ENCODE peak calls at places on chromosomes 11 and 22, in four cellular contexts. D, K, J and M are unnamed samples. For H3K4me1 and H3K27me3, the result is how much of the 10 kb centered on the place peaks cover.

GRCh38 chr11:62062223-62062861 is 61.5 kb upstream of the INCENP start:
- DNase-seq in D (no peak), K (no peak), J (no peak), M (no peak)

GRCh38 chr11:14774738-14775137 is 117.3 kb downstream of the CYP2R1 start:
- DNase-seq in D (no peak), K (no peak), J (no peak), M (no peak)

GRCh38 chr11:74532496-74533246 is 39.1 kb upstream of the LIPT2 start:
- DNase-seq in D (no peak), K (no peak), J (no peak), M (no peak)

GRCh38 chr22:49629586-49630447 is 197.9 kb downstream of the BRD1 start:
- DNase-seq in D (no peak), K (peak), J (no peak), M (peak)

GRCh38 chr22:24367841-24368240 is 59.6 kb upstream of the ADORA2A start:
- DNase-seq in D (no peak), K (no peak), J (no peak), M (no peak)

GRCh38 chr11:65546217-65546958 is 11.8 kb downstream of the LTBP3 start:
- DNase-seq in D (peak), K (peak), J (peak), M (no peak)

GRCh38 chr11:36292311-36292722 is 3.1 kb upstream of the COMMD9 start:
- DNase-seq in D (no peak), K (no peak), J (no peak), M (no peak)

GRCh38 chr11:86740628-86741488 is 59.5 kb upstream of the PRSS23 start:
- DNase-seq in D (no peak), K (peak), J (peak), M (peak)

GRCh38 chr11:8025123-8025522 is 38.0 kb downstream of the EIF3F start:
- DNase-seq in D (no peak), K (no peak), J (no peak), M (no peak)

GRCh38 chr11:87266751-87267150 is 229.0 kb downstream of the TMEM135 start:
- DNase-seq in D (no peak), K (no peak), J (no peak), M (no peak)

DNA sequence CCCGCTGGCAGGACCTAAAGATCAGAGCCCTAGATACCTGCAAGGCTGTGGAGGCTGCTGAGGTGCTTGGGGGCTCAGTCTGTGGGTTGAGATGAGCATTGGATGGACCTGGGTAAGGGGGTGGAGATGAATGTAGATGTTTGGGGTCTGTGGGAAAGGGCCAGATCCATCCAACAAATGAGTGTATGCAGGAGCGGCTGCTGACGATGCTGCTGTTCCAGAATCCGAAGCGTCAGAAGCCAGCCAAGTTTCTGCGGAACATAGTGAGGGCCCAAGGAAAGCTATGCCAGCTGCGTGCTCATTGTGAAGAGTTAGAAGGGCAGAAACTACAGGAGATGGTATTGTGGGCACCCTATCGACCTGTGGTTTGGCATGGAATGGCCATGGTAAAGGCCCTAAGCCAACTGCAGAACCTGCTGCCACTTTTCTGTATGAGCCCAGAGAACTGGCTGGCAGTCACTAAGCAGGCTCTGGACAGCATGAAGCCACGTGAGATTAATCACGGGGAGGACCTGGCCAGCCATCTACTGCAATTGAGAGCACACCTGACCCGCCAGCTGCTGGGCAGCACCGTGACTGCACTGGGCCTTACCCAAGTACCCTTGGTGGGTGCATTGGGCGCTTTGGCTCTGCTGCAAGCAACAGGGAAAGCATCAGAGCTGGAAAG is 36.6 kb downstream of the RRP8 start:
- DNase-seq in D (no peak), K (no peak), J (no peak), M (no peak)
- H3K27ac ChIP-seq in D (no peak), K (no peak), J (no peak), M (no peak)

GRCh38 chr11:76682681-76683080 is 12.1 kb upstream of the LRRC32 start:
- DNase-seq in D (no peak), K (no peak), J (no peak), M (no peak)
- H3K4me1 ChIP-seq in D (under half), K (under half), J (under half), M (under half)

DNA sequence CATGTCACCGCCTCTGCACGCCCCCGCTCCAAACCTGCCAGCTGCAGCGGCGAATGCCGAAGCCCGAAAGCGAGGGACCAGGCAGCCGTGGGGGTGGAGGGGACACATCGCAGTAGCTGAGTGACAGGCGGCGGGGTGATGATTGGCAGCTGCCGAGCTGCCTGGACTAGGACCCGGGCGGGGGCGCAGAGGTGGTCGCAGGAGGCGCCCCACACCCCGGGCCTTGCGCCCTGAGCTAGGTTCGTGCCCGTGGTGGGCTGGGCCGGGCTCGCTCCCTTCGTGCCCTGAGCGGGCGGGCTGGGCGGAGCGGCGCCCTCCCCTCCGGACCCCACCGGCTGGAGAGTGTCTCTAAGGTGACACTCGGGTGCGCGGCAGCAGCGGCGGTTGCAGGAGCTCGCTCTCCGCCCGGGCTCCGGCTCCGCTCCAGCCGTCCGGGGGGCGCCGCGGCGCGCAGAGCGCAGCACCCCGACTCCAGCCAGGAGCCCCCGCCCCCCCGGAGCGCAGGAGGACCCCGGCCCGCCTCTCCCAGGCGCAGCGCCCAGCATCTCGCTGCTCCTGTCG is 14.6 kb upstream of the DGKZ start:
- DNase-seq in D (no peak), K (no peak), J (no peak), M (no peak)
- H3K27me3 ChIP-seq in D (under half), K (under half), J (under half), M (under half)

GRCh38 chr22:42719656-42720262 is 911 bp downstream of the A4GALT start:
- DNase-seq in D (no peak), K (no peak), J (no peak), M (no peak)
- H3K27ac ChIP-seq in D (peak), K (no peak), J (peak), M (peak)

GRCh38 chr11:133946541-133947297 is 10.0 kb downstream of the IGSF9B start:
- DNase-seq in D (no peak), K (no peak), J (no peak), M (no peak)
- H3K4me1 ChIP-seq in D (under half), K (half or more), J (under half), M (under half)

GRCh38 chr11:114082415-114082748 is 22.9 kb downstream of the ZBTB16 start:
- DNase-seq in D (no peak), K (no peak), J (no peak), M (no peak)

GRCh38 chr11:114080219-114080618 is 20.7 kb downstream of the ZBTB16 start:
- DNase-seq in D (no peak), K (no peak), J (no peak), M (no peak)

GRCh38 chr11:114081641-114082414 is 22.3 kb downstream of the ZBTB16 start:
- DNase-seq in D (no peak), K (no peak), J (no peak), M (no peak)

GRCh38 chr11:114079406-114080072 is 20.0 kb downstream of the ZBTB16 start:
- DNase-seq in D (no peak), K (no peak), J (no peak), M (no peak)

DNA sequence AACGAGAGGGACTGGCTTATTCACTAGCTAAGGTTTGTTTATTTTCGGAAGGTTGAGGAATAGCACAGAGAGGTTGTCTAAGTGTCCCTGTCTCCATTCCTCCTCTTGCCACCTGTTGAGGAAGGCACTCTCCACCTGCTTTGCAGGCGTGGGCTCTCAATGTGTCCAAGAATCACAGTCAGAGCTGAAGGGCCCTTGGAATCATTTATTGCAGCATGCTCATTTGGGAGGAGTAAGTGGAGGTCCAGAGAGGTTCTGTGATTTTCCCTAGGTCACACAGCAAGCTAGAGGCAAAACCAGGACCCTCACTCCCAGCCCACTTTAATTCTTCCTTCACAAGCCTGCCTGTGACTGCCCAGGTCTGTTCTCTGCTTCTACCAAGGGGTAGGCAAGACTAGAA is 21.3 kb downstream of the ZBTB16 start:
- DNase-seq in D (no peak), K (no peak), J (no peak), M (no peak)
- H3K27me3 ChIP-seq in D (under half), K (under half), J (under half), M (under half)

DNA sequence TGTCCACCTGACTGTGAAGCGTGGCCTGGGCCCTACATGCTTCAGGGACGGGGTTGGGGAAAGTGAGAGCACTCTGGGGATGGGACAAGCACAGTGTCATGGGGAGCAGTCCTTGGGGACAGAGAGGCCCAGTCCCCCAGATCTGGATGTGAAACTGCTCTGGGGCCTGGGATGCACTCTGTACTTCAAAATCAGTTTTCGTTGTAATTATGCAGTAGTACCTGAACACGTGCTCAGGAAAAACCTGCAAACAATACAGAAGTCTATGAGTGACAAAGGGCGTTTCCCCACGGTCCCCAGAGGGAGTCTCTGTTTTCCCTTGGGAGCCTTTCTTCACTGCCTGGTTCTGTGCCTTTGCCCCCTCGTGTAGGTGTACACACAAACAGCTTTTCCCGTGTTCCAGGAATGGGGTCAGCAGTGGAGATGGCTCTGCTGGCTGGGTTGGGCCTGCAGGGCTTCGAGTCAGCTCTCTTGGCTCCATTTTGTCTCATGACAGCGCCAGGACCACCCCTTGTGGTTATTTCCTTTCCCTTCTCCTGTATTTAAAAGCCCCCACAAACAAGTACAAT is 5.2 kb upstream of the TNFRSF13C start:
- DNase-seq in D (no peak), K (no peak), J (no peak), M (no peak)
- H3K27ac ChIP-seq in D (no peak), K (no peak), J (no peak), M (no peak)

GRCh38 chr11:75562836-75563484 is 907 bp downstream of the SERPINH1 start:
- DNase-seq in D (no peak), K (peak), J (no peak), M (no peak)
- H3K4me1 ChIP-seq in D (half or more), K (under half), J (under half), M (under half)

GRCh38 chr22:19747574-19747973 is 13.0 kb upstream of the TBX1 start:
- DNase-seq in D (no peak), K (no peak), J (no peak), M (no peak)

GRCh38 chr22:19749876-19750275 is 10.7 kb upstream of the TBX1 start:
- DNase-seq in D (no peak), K (no peak), J (no peak), M (no peak)

GRCh38 chr22:19748991-19749665 is 11.4 kb upstream of the TBX1 start:
- DNase-seq in D (no peak), K (no peak), J (no peak), M (no peak)

GRCh38 chr22:19746726-19747125 is 13.9 kb upstream of the TBX1 start:
- DNase-seq in D (no peak), K (no peak), J (no peak), M (no peak)

DNA sequence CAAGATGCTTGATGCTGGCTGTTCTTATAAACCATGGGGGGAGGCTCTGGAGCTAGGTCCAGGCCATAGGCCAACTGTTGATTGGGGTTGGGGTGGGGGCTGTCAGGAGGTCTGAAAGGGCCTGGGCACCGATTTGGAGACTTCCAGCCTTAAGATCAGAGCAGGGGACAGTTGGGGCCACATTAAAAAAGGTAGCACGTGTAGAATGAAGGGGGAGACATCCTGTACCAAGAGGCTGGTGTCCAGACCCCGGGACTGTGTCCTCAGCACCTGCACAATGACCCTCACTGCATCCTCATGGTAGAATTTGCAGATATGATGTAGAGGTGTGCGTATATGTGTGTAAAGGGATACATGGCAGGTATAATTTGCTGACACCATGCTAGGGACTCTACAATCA is 12.4 kb upstream of the TBX1 start:
- DNase-seq in D (no peak), K (no peak), J (no peak), M (no peak)
- H3K27me3 ChIP-seq in D (under half), K (under half), J (under half), M (under half)

GRCh38 chr22:30411780-30412179 is 13.8 kb upstream of the MTFP1 start:
- DNase-seq in D (no peak), K (no peak), J (no peak), M (no peak)

GRCh38 chr22:30406400-30406799 is 9.6 kb downstream of the SEC14L2 start:
- DNase-seq in D (no peak), K (no peak), J (no peak), M (no peak)

GRCh38 chr22:30405731-30406130 is 8.9 kb downstream of the SEC14L2 start:
- DNase-seq in D (no peak), K (no peak), J (no peak), M (no peak)

GRCh38 chr22:30404307-30404706 is 7.5 kb downstream of the SEC14L2 start:
- DNase-seq in D (no peak), K (no peak), J (no peak), M (no peak)

DNA sequence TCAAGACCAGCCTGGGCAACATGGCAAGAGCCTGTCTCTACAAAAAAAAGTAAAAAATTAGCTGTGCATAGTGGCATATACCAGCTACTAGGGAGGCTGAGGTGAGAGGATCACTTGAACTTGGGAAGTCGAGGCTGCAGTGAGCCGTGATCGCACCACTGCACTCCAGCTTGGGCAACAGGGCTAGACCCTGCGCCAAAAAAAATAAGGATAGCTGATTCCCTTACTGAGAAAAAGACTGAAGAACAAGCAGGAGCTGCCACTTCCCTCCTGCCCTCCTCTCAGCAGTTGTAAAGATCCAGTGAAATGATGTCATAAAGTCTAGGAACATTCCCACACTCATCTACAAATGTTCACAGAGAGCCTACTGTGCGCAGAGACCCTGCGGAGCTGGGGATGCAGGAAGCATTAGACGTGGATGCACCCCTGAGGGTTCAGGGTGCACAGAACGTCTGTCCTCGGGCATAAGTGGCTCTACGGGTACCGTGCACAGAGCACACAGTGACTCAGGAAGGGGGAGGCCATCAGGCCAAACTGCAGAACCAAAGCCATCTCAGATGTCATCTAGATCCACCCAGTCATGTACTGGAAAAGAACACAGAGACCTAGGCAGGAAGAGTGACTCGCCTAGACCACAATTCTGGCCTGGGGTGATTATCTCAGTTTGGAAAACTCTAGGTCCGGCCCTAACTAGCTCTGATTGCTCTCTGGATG is 11.7 kb downstream of the SEC14L2 start:
- DNase-seq in D (no peak), K (no peak), J (no peak), M (no peak)
- H3K27ac ChIP-seq in D (no peak), K (no peak), J (no peak), M (peak)